ENCODE peak calls at places on chromosomes 7 and 10, in four cellular contexts. T, F, I and S are unnamed samples.

GRCh38 chr10:49484501-49485230 is 54.3 kb downstream of the ERCC6 start:
- DNase-seq in I (no peak), F (no peak), T (no peak), S (no peak)

GRCh38 chr7:98189559-98189958 is 21.7 kb upstream of the BHLHA15 start:
- DNase-seq in I (no peak), F (no peak), T (no peak), S (no peak)

GRCh38 chr7:77657427-77658331 is 38.6 kb upstream of the RSBN1L start:
- DNase-seq in T (no peak), I (no peak), F (no peak), S (no peak)

GRCh38 chr7:150356265-150356897 is 12.2 kb upstream of the REPIN1 start:
- DNase-seq in F (no peak), T (no peak), I (peak), S (no peak)

GRCh38 chr7:20783716-20784310 is 2.9 kb downstream of the SP8 start:
- DNase-seq in F (no peak), I (no peak), T (no peak), S (no peak)

GRCh38 chr10:132652446-132652845 is 114.9 kb downstream of the INPP5A start:
- DNase-seq in I (peak), T (peak), F (no peak), S (no peak)

GRCh38 chr10:48439031-48439430 is 132.6 kb downstream of the MAPK8 start:
- DNase-seq in F (no peak), T (no peak), I (no peak), S (no peak)

GRCh38 chr7:98211676-98212531 is 665 bp downstream of the BHLHA15 start:
- DNase-seq in I (peak), F (peak), T (peak), S (no peak)

GRCh38 chr10:103872137-103872933 is 17.0 kb upstream of the SH3PXD2A start:
- DNase-seq in I (no peak), F (no peak), T (no peak), S (no peak)

GRCh38 chr7:73463260-73463659 is 29.7 kb downstream of the FZD9 start:
- DNase-seq in I (no peak), T (no peak), F (no peak), S (no peak)

GRCh38 chr7:132575987-132576722 is at the start of gene PLXNA4:
- DNase-seq in I (peak), F (no peak), T (no peak), S (no peak)

GRCh38 chr10:15515207-15515606 is 144.1 kb upstream of the FAM171A1 start:
- DNase-seq in T (no peak), I (no peak), F (peak), S (no peak)

GRCh38 chr10:113297226-113297625 is 255.6 kb upstream of the HABP2 start:
- DNase-seq in T (no peak), I (no peak), F (no peak), S (no peak)

GRCh38 chr10:33120275-33120674 is 162.2 kb upstream of the ITGB1 start:
- DNase-seq in I (no peak), T (no peak), F (no peak), S (no peak)

GRCh38 chr10:133275683-133276092 is 980 bp downstream of the ADAM8 start:
- DNase-seq in I (no peak), F (no peak), T (no peak), S (no peak)

GRCh38 chr10:46002916-46003693 is 27.3 kb downstream of the NCOA4 start:
- DNase-seq in T (no peak), F (no peak), I (no peak), S (no peak)

GRCh38 chr7:152759655-152760383 is at the start of gene ACTR3B:
- DNase-seq in I (peak), T (peak), F (peak), S (peak)

GRCh38 chr10:74900297-74900696 is 73.9 kb downstream of the KAT6B start:
- DNase-seq in T (no peak), I (no peak), F (peak), S (no peak)

GRCh38 chr7:56105508-56105907 is 768 bp downstream of the CHCHD2 start:
- DNase-seq in F (peak), T (peak), I (no peak), S (no peak)

GRCh38 chr7:131188367-131189339 is 139.0 kb upstream of the MKLN1 start:
- DNase-seq in F (no peak), I (peak), T (no peak), S (no peak)

GRCh38 chr10:79322616-79323566 is 24.4 kb upstream of the PPIF start:
- DNase-seq in I (peak), F (peak), T (peak), S (peak)

GRCh38 chr7:80410081-80410480 is 101.8 kb downstream of the GNAT3 start:
- DNase-seq in F (no peak), T (no peak), I (no peak), S (no peak)

GRCh38 chr7:95758187-95758586 is 14.2 kb upstream of the DYNC1I1 start:
- DNase-seq in T (no peak), I (no peak), F (no peak), S (no peak)

GRCh38 chr7:131627589-131628212 is 71.3 kb upstream of the PODXL start:
- DNase-seq in F (peak), I (no peak), T (no peak), S (no peak)

GRCh38 chr10:85719408-85719807 is 647.2 kb downstream of the GRID1 start:
- DNase-seq in F (no peak), T (no peak), I (no peak), S (no peak)

GRCh38 chr7:100023526-100023925 is 8.1 kb downstream of the ZKSCAN1 start:
- DNase-seq in T (no peak), I (no peak), F (no peak), S (no peak)

GRCh38 chr10:12388671-12389070 is 39.3 kb downstream of the CAMK1D start:
- DNase-seq in I (no peak), F (no peak), T (no peak), S (no peak)

GRCh38 chr7:102456327-102456726 is 8.3 kb downstream of the ALKBH4 start:
- DNase-seq in T (no peak), F (no peak), I (no peak), S (no peak)

GRCh38 chr10:48412933-48413332 is 106.5 kb downstream of the MAPK8 start:
- DNase-seq in I (no peak), T (no peak), F (no peak), S (no peak)

GRCh38 chr7:51045319-51046102 is 262.8 kb upstream of the GRB10 start:
- DNase-seq in I (no peak), F (no peak), T (no peak), S (no peak)

GRCh38 chr7:45651056-45651444 is 76.9 kb downstream of the ADCY1 start:
- DNase-seq in T (no peak), F (no peak), I (no peak), S (no peak)

GRCh38 chr10:33224251-33224965 is 110.1 kb downstream of the NRP1 start:
- DNase-seq in I (no peak), F (no peak), T (no peak), S (no peak)

GRCh38 chr7:5495581-5496375 is 72.1 kb upstream of the TNRC18 start:
- DNase-seq in I (peak), F (peak), T (no peak), S (no peak)

GRCh38 chr10:104307576-104308438 is 30.5 kb downstream of the ITPRIP start:
- DNase-seq in I (peak), T (no peak), F (no peak), S (peak)

DNA sequence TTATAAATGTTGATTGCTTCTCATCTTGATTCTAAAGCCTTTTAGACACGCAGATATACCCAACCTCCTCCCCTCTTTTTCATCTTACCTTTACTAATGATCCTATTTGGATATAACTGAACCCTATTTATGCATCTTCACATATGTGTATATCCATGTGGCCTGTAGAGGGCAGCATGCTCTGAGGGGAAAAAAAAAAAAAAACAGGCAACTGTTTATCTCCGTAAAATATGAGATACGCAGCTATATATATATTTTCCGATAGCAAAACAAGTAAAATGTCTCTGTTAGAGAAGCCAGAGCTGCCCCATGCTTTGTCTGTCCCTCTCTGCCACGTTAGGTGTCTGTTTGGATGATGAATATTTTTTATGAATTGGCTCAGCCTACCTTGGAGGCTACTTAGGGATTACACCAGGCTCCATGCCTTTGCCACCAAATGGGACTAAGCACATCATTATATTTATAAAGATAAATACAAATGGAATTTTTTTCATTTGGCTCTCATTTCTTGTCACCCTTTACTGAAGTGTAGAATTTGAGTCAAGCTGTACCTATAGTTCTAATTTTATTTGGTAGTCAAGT is 174.8 kb upstream of the FZD1 start:
- DNase-seq in F (no peak), T (no peak), I (no peak), S (no peak)
- TF ChIP-seq POLR2AphosphoS5 in F (no peak), T (no peak), I (no peak), S (no peak)

DNA sequence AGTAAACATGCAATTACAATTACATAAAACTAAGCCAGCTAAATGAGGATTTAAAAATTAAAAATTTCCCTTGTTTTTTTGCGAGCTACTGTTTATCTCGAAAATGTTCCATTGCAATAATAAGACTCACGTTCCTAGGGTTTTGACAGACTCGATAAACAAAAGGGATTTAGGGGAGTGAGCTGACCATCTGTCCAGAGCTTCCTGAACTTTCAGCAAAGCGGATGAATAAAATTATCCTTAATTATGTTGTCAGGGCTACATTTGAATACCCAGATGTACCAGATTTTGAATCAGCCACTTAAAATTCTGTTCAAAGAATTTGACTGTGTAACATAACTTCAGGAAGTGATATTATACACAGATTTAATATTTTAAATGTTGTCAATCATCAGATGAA is 29.5 kb downstream of the CPVL start:
- DNase-seq in T (no peak), I (no peak), F (no peak), S (no peak)
- TF ChIP-seq POLR2AphosphoS5 in T (no peak), I (no peak), F (peak), S (no peak)

DNA sequence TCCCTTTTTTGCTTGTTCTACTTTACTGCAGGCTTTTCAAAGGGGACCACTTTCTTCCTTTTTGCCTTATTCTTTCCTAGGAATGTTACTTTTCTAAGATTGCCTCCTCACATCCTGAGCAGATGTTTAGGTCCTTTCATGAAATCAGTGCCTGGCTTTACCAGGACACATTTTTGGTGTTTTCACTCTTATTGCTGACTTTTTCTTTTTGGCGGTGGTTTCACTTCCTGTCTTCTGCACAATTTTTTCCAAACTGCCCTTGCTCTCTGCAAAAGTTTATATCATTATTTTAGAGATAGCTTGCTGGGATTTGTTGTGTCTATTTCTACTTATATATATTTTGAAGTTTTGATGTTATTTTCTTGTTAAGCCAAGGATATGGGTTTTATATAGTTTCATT is 332.2 kb upstream of the MTPN start:
- DNase-seq in I (no peak), T (no peak), F (no peak), S (no peak)
- TF ChIP-seq POLR2AphosphoS5 in I (no peak), T (no peak), F (no peak), S (no peak)

DNA sequence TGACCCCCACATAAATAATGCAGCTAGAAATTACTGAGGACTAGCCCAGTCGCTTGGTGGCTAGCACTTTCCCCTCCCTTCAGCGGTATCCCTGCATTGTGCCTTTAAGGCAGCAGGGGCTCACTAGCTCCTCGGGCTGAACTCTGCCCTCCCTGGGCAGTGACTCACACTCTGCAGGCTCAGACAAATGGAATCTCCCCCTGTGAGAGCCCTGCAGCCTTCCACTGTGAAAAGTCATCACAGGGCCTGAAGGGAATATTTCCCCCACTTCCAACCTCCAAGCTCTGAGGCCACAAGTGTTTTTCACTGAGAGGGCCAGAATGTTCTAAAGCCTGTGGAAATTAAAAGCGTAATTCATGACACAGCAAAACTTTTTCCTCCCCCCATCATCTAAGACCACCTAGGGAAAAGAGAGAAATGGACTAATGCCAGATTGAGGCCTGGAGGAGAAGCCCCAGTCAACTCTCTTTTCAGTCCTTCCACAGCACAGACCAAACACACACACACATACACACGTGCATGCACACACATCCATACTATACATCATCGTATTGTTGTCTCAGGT is 93.6 kb upstream of the COL1A2 start:
- DNase-seq in T (no peak), F (peak), I (peak), S (peak)
- TF ChIP-seq POLR2AphosphoS5 in T (peak), F (no peak), I (peak), S (peak)

GRCh38 chr10:114552050-114552449 is 106.0 kb downstream of the ABLIM1 start:
- DNase-seq in T (no peak), F (no peak), I (no peak), S (no peak)

GRCh38 chr10:114560144-114560543 is 97.9 kb downstream of the ABLIM1 start:
- DNase-seq in I (no peak), T (no peak), F (no peak), S (no peak)

GRCh38 chr10:114557854-114558253 is 100.2 kb downstream of the ABLIM1 start:
- DNase-seq in I (no peak), F (no peak), T (no peak), S (no peak)

GRCh38 chr10:114561008-114561523 is 97.0 kb downstream of the ABLIM1 start:
- DNase-seq in F (no peak), T (no peak), I (no peak), S (no peak)

DNA sequence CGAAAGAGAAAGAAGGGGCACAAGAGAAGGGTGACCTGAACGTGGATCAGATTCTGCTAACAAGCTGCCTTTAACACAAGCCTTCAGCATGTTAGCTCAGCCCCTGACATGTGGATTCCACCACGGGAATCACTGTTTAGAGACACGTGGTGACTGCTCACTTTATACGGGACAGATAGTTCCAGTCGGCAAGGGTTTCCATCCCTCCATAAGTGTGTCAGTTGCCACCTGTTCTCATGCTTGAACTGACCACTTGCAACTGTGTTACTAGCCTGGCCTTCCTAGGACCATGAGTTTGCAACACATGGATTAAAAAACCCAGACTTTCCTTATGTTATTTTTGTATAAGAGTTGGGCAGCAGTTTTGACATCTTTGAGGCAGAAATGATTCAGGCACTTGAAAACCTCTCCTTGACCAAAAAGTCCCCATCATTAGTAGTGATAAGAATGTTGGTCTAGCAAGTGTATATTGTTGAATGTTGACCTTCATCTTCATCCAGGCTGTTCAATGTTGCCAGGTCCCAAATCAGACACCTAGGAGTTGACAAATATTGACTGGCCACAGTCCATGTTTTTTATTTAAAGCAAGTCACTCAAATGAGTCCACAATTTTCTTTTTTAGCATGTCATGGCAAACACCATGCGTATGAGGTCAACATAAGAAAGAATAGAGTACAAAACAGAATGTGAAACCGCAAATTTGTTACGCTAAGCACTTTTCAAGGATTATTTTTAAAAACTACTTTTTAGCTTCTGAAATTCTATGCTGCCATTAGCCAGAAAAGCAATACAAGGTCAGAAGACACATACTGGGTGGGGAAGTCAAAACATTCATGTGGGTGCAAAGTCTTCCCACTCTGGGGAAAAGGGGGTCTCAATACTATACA is 101.6 kb downstream of the ABLIM1 start:
- DNase-seq in I (no peak), T (no peak), F (no peak), S (no peak)
- TF ChIP-seq POLR2AphosphoS5 in I (no peak), T (no peak), F (no peak), S (no peak)

DNA sequence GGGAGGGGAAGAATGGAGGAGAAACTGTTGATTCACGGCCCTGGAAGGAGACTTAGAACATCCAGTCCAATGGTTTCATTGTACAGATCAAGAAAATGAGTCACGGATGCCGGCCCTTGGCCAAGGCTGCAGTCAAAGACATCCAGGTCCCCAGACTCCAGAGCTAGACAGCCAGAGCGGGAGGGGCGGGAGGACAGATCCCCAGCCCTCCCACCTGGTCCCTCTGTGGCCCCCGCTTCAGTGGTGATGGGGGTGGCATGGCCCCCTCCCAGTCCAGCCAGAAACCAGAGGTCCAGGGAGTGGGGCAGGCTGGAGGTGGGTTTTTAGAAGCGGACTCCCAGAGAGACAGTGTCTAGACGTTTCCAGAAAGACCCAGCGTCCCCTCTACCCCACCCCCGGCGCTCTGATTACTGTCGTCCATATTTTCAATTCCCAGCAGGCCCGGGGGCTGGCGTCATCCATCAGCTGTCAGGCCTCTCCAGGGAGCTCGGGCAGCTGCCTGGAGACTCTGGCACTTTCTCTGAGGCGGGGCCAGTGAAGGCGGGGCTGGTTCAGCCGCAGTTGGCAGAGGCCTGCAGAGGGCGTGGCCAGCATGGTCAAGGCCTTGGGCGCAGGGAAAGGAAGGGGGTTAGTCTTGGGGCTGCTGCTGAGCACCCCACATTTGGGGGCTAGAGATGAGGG is 8.0 kb upstream of the HSPB1 start:
- DNase-seq in I (peak), F (peak), T (peak), S (peak)
- TF ChIP-seq POLR2AphosphoS5 in I (peak), F (peak), T (peak), S (peak)

DNA sequence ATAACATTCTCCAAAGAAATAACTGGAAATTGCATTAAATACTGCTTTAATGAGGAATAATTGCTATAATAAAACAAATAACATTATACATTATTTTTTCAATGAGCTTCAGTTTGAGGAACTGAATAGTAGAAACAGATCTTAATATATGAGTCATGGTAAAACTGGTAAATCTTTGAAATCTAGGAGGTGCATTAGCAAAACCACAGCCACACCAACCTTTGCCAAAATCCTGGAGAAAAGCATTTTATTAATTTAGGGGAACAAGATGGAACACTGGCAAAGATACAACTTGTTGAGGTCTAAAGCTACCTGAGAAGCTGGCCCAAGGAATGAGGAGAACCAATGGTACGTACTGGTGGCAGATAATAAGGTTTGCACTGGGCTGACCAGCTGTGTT is 5.4 kb upstream of the ASL start:
- DNase-seq in T (no peak), F (no peak), I (no peak), S (no peak)
- TF ChIP-seq POLR2AphosphoS5 in T (no peak), F (no peak), I (no peak), S (no peak)

GRCh38 chr10:97422921-97423420 is 3.0 kb upstream of the PGAM1 start:
- DNase-seq in I (no peak), T (no peak), F (no peak), S (no peak)
- TF ChIP-seq POLR2AphosphoS5 in I (no peak), T (no peak), F (no peak), S (no peak)